ENCODE peak calls at places on chromosomes 7 and 10, in nine cellular contexts. U, H, B, Y, G, M, V, J and E are unnamed samples.

GRCh38 chr10:67772894-67773511 is 65.0 kb downstream of the DNAJC12 start:
- DNase-seq in U (no peak), H (no peak), B (no peak), Y (peak), G (no peak), M (no peak), V (no peak), J (no peak), E (peak)

GRCh38 chr7:124113040-124113439 is 80.2 kb upstream of the TMEM229A start:
- DNase-seq in U (no peak), H (no peak), B (no peak), Y (no peak), G (no peak), M (no peak), V (no peak), J (no peak), E (no peak)

GRCh38 chr7:135100856-135101255 is 47.0 kb upstream of the TMEM140 start:
- DNase-seq in U (no peak), H (no peak), B (peak), Y (peak), G (no peak), M (no peak), V (no peak), J (no peak), E (no peak)

GRCh38 chr10:15585303-15585715 is 134.4 kb downstream of the ITGA8 start:
- DNase-seq in U (peak), H (peak), B (peak), Y (peak), G (no peak), M (peak), V (peak), J (peak), E (peak)

GRCh38 chr7:34066411-34066810 is 161.1 kb downstream of the BMPER start:
- DNase-seq in U (no peak), H (no peak), B (no peak), Y (no peak), G (no peak), M (no peak), V (no peak), J (no peak), E (no peak)

GRCh38 chr10:124737708-124738107 is 6.5 kb downstream of the FAM53B start:
- DNase-seq in U (no peak), H (no peak), B (no peak), Y (no peak), G (no peak), M (no peak), V (no peak), J (no peak), E (no peak)

GRCh38 chr7:23594879-23595604 is 2.1 kb upstream of the CCDC126 start:
- DNase-seq in U (peak), H (no peak), B (peak), Y (peak), G (no peak), M (no peak), V (no peak), J (no peak), E (peak)

GRCh38 chr7:81210092-81211064 is 291.5 kb upstream of the SEMA3C start:
- DNase-seq in U (no peak), H (no peak), B (peak), Y (peak), G (no peak), M (no peak), V (no peak), J (no peak), E (no peak)

GRCh38 chr10:558891-559766 is 130.3 kb downstream of the DIP2C start:
- DNase-seq in U (no peak), H (no peak), B (no peak), Y (no peak), G (no peak), M (peak), V (no peak), J (no peak), E (no peak)

GRCh38 chr10:119737827-119738226 is 12.0 kb downstream of the INPP5F start:
- DNase-seq in U (peak), H (no peak), B (peak), Y (peak), G (peak), M (no peak), V (no peak), J (no peak), E (no peak)

GRCh38 chr7:55280031-55280454 is 85.1 kb upstream of the LANCL2 start:
- DNase-seq in U (peak), H (peak), B (peak), Y (peak), G (peak), M (peak), V (peak), J (no peak), E (peak)

GRCh38 chr7:2968176-2968575 is 75.5 kb downstream of the CARD11 start:
- DNase-seq in U (no peak), H (no peak), B (no peak), Y (no peak), G (no peak), M (no peak), V (no peak), J (no peak), E (no peak)

GRCh38 chr7:106381252-106381651 is 96.5 kb upstream of the NAMPT start:
- DNase-seq in U (no peak), H (no peak), B (no peak), Y (no peak), G (no peak), M (no peak), V (no peak), J (no peak), E (no peak)

GRCh38 chr10:101775273-101776131 is at the start of gene FGF8:
- DNase-seq in U (no peak), H (no peak), B (no peak), Y (no peak), G (no peak), M (peak), V (no peak), J (peak), E (no peak)

GRCh38 chr10:6204341-6205191 is 1.8 kb downstream of the PFKFB3 start:
- DNase-seq in U (peak), H (peak), B (peak), Y (peak), G (no peak), M (peak), V (no peak), J (peak), E (peak)

GRCh38 chr7:29807179-29807841 is 1.0 kb downstream of the WIPF3 start:
- DNase-seq in U (no peak), H (peak), B (no peak), Y (no peak), G (no peak), M (peak), V (no peak), J (peak), E (no peak)

GRCh38 chr10:83222832-83223742 is 916.2 kb upstream of the GHITM start:
- DNase-seq in U (no peak), H (no peak), B (no peak), Y (no peak), G (no peak), M (peak), V (no peak), J (no peak), E (no peak)

GRCh38 chr10:11300563-11300962 is 282.9 kb downstream of the CELF2 start:
- DNase-seq in U (no peak), H (no peak), B (no peak), Y (no peak), G (no peak), M (no peak), V (no peak), J (peak), E (no peak)

GRCh38 chr7:41637051-41637450 is 65.8 kb downstream of the INHBA start:
- DNase-seq in U (no peak), H (no peak), B (peak), Y (peak), G (no peak), M (no peak), V (no peak), J (no peak), E (no peak)

GRCh38 chr7:153193144-153193595 is 433.6 kb downstream of the ACTR3B start:
- DNase-seq in U (peak), H (no peak), B (peak), Y (no peak), G (no peak), M (peak), V (no peak), J (no peak), E (peak)

GRCh38 chr7:12031638-12032037 is 179.5 kb upstream of the TMEM106B start:
- DNase-seq in U (no peak), H (no peak), B (peak), Y (peak), G (no peak), M (peak), V (no peak), J (no peak), E (no peak)

GRCh38 chr7:50205011-50205410 is 99.5 kb upstream of the IKZF1 start:
- DNase-seq in U (no peak), H (no peak), B (no peak), Y (no peak), G (no peak), M (no peak), V (no peak), J (peak), E (no peak)